ENCODE peak calls at places on chromosomes 11 and 22, in four cellular contexts. W is spleen, C is GM12891, D is prostate gland. Z is an unnamed sample.

GRCh38 chr11:56841210-56841810 is 92.8 kb upstream of the OR9G4 start:
- DNase-seq in W (no peak), C (peak), D (peak), Z (no peak)

GRCh38 chr11:94315664-94316063 is 11.3 kb downstream of the IZUMO1R start:
- DNase-seq in W (no peak), D (no peak), C (no peak), Z (no peak)

GRCh38 chr11:35641206-35641885 is 21.2 kb upstream of the TRIM44 start:
- DNase-seq in C (no peak), W (no peak), D (no peak), Z (no peak)

GRCh38 chr22:19509923-19510322 is 14.3 kb downstream of the CLDN5 start:
- DNase-seq in W (no peak), D (no peak), C (no peak), Z (no peak)

GRCh38 chr11:114440121-114440860 is 1.0 kb downstream of the REXO2 start:
- DNase-seq in C (no peak), D (no peak), W (no peak), Z (no peak)

GRCh38 chr22:50184004-50184461 is 1.7 kb upstream of the TRABD start:
- DNase-seq in W (peak), D (peak), C (no peak), Z (peak)

GRCh38 chr11:1744137-1744878 is 6.1 kb downstream of the IFITM10 start:
- DNase-seq in D (no peak), C (no peak), W (peak), Z (peak)

GRCh38 chr22:16970446-16970845 is 37.6 kb downstream of the GAB4 start:
- DNase-seq in W (no peak), C (no peak), D (no peak), Z (no peak)

GRCh38 chr22:20979243-20979809 is 2.8 kb upstream of the LZTR1 start:
- DNase-seq in D (peak), C (peak), W (no peak), Z (peak)

GRCh38 chr11:116605543-116605942 is 167.2 kb downstream of the BUD13 start:
- DNase-seq in C (peak), D (no peak), W (no peak), Z (no peak)

GRCh38 chr11:31412946-31413345 is 43.3 kb downstream of the DNAJC24 start:
- DNase-seq in W (no peak), D (no peak), C (no peak), Z (no peak)

GRCh38 chr11:75103380-75104026 is 6.8 kb upstream of the OR2AT4 start:
- DNase-seq in C (no peak), W (no peak), D (no peak), Z (no peak)

GRCh38 chr11:72307439-72307838 is 63.5 kb upstream of the PHOX2A start:
- DNase-seq in C (no peak), D (no peak), W (no peak), Z (no peak)

GRCh38 chr11:112172362-112172994 is 2.8 kb upstream of the BCO2 start:
- DNase-seq in W (no peak), C (no peak), D (no peak), Z (no peak)

GRCh38 chr22:32801436-32802290 is at the start of gene TIMP3:
- DNase-seq in W (peak), D (peak), C (no peak), Z (peak)

DNA sequence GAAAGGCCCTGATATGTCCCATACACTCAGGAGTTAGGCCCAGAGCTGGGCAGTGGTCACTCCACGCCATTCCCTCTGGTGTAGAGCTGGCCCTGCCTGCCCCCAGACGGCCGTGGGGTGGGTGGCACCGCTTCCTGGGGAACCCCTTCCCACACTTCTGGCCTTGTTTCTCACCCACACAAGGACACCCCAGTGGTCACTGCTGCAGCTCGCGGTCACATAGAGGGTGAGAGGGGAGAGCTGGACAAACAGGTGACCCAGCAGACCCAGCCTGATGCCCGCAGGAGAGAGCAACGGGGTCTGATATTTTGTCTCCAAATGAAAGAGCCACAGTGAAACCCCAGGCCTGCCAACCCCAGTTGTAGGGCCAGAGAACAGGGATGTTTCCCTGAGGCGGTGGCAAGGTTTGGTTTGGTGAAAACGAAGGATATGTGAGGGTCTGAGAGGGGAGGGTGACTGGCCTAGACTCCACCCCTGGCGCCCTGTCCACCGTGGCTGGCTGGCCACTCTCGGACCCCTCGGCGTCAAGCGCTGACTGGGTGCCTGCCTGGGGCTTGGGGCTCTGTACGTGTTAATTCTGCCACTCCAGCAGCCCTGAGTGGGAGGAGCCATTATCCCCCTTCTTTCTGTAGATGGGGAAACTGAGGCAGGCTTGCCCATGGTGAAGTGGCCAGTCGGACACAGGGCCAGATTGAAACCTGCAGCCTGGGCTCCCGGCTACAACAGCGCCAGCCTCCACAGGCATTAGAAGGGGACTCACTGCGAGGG is 71.0 kb upstream of the PPARA start:
- DNase-seq in W (peak), C (no peak), D (no peak), Z (no peak)
- TF ChIP-seq POLR2AphosphoS5 in W (no peak), C (no peak), D (no peak), Z (no peak)

GRCh38 chr22:48301908-48302307 is 1525.8 kb downstream of the BRD1 start:
- DNase-seq in C (no peak), W (no peak), D (no peak), Z (no peak)

GRCh38 chr22:48301421-48301820 is 1526.3 kb downstream of the BRD1 start:
- DNase-seq in W (no peak), C (no peak), D (peak), Z (no peak)

GRCh38 chr22:48299124-48299523 is 1528.5 kb downstream of the BRD1 start:
- DNase-seq in D (no peak), C (no peak), W (no peak), Z (no peak)

GRCh38 chr22:48299801-48300200 is 1527.9 kb downstream of the BRD1 start:
- DNase-seq in W (no peak), C (no peak), D (no peak), Z (no peak)

GRCh38 chr22:48300877-48301276 is 1526.8 kb downstream of the BRD1 start:
- DNase-seq in C (no peak), D (no peak), W (no peak), Z (no peak)
- TF ChIP-seq POLR2A in C (no peak), D (no peak), W (no peak), Z (no peak)

DNA sequence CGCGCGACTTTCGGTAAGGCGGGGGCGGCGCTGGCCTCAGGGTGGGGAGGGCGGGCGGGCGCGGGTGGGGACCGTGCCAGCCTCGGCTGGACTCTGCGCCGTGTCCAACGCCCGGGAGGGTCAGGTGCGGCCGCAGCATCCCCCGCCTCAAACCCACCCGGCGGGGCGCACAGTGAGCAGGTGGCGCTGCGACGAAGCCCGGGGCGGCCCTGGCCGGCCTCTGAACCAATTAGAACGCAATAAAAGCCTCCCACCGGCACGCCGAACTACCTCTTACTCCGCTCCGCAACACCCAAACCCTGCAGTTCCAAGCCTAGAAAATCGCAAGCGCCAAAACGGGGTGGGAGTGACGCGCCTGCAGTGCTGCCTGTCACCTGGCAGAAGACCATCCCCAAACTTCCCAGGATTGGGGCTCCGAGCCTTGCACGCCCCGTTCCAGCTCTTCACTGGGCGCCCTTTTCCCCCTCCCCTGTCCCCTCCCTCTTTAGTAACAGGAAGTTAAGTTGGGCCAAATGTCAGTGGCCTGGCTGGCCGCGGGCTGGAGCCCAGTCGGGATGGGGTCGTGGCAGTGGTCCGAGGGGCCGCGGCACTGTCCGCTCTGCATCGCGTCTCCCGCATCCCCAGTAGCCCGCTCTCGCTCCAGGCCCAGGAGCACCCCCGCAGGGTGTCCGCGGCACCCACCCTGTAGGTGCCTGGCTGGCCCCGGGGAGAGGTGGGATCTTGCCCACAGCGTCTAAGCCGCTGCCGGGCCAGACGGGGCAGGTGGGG is 508 bp downstream of the MICAL2 start:
- DNase-seq in C (peak), D (no peak), W (peak), Z (peak)
- TF ChIP-seq POLR2AphosphoS5 in C (no peak), D (no peak), W (no peak), Z (peak)

DNA sequence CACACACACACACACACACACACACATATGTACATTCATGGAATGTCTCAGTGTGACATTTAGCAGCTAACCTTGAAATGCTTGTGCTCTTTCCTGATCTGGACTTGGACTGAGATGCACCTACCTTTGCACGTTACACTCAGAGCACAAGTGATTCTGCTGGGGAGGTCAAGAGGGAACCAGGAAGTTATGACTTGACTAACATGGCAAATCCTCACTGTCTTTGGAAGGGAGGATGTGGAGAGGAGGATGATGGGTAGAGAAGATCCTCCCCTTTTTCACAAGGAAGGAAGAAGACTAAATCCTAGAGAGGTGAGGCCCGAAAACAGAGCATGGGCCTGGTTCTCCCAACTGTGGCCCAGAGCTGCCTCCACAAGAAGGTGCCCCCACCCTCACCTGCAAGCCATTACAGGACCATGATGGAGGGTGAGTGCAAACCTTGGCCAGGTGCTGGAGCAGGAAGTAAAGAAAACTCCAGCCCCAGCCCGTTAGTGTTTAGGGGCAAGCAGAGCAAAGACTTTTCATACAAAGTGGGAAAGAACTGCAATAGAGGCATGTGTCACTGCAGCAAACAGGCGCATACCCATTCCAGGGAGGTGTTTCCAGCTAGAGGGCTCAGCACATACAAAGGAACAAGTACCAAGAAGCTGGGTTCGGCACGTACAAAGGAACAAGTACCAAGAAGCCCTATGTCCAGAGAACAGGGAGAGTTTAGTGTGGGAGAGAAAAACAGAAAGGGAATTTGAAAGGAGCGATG is 26.4 kb downstream of the SCN4B start:
- DNase-seq in D (no peak), C (no peak), W (no peak), Z (no peak)
- TF ChIP-seq POLR2A in D (no peak), C (peak), W (no peak), Z (no peak)

Z was measured in breast epithelium.